ENCODE peak calls at places on chromosomes 16 and 17, in five cellular contexts. One of them, this sample, is unnamed.

GRCh38 chr16:12027091-12027490 is 50.6 kb downstream of the SNX29 start:
- DNase-seq in germinal center: no peak
- DNase-seq in effector memory CD4-positive, alpha-beta T cell: no peak
- DNase-seq in mucosa of descending colon: no peak
- DNase-seq in H7: peak; percentile 34
- DNase-seq in this sample: peak; percentile 41

GRCh38 chr17:21042434-21043295 is at the start of gene USP22:
- DNase-seq in effector memory CD4-positive, alpha-beta T cell: no peak
- DNase-seq in H7: peak; percentile 97
- DNase-seq in mucosa of descending colon: no peak
- DNase-seq in germinal center: peak; percentile 94
- DNase-seq in this sample: no peak

GRCh38 chr16:86343111-86343642 is 167.2 kb upstream of the FOXF1 start:
- DNase-seq in H7: peak; percentile 58
- DNase-seq in germinal center: no peak
- DNase-seq in effector memory CD4-positive, alpha-beta T cell: no peak
- DNase-seq in mucosa of descending colon: peak; percentile 44
- DNase-seq in this sample: no peak

GRCh38 chr16:12758670-12759558 is 44.8 kb downstream of the CPPED1 start:
- DNase-seq in mucosa of descending colon: no peak
- DNase-seq in H7: peak; percentile 26
- DNase-seq in germinal center: no peak
- DNase-seq in effector memory CD4-positive, alpha-beta T cell: no peak
- DNase-seq in this sample: no peak

GRCh38 chr16:10808850-10809249 is 9.7 kb downstream of the TVP23A start:
- DNase-seq in germinal center: no peak
- DNase-seq in H7: no peak
- DNase-seq in effector memory CD4-positive, alpha-beta T cell: no peak
- DNase-seq in mucosa of descending colon: no peak
- DNase-seq in this sample: no peak

GRCh38 chr17:5747964-5748363 is 163.7 kb upstream of the NLRP1 start:
- DNase-seq in H7: no peak
- DNase-seq in effector memory CD4-positive, alpha-beta T cell: no peak
- DNase-seq in mucosa of descending colon: no peak
- DNase-seq in germinal center: no peak
- DNase-seq in this sample: no peak

GRCh38 chr16:76634847-76635697 is 357.9 kb downstream of the CNTNAP4 start:
- DNase-seq in effector memory CD4-positive, alpha-beta T cell: no peak
- DNase-seq in germinal center: no peak
- DNase-seq in mucosa of descending colon: no peak
- DNase-seq in H7: no peak
- DNase-seq in this sample: no peak

GRCh38 chr17:4986951-4987766 is at the start of gene CAMTA2:
- DNase-seq in effector memory CD4-positive, alpha-beta T cell: peak; percentile 83
- DNase-seq in mucosa of descending colon: peak; percentile 94
- DNase-seq in H7: peak; percentile 93
- DNase-seq in germinal center: peak; percentile 83
- DNase-seq in this sample: peak; percentile 91

GRCh38 chr17:75086496-75087181 is 1.1 kb upstream of the SLC16A5 start:
- DNase-seq in germinal center: no peak
- DNase-seq in H7: no peak
- DNase-seq in effector memory CD4-positive, alpha-beta T cell: no peak
- DNase-seq in mucosa of descending colon: peak; percentile 69
- DNase-seq in this sample: no peak

This sample was measured in GM23338.